ENCODE peak calls at places on chromosomes 6 and 20, in five cellular contexts. Z is fibroblast of lung; Q is adrenal gland; S is naive thymus-derived CD4-positive, alpha-beta T cell; B is K562. R is an unnamed sample. For H3K9me3, H3K4me1 and H3K27me3, the result is how much of the 10 kb centered on the place peaks cover.

GRCh38 chr6:107383705-107384104 is 75.7 kb downstream of the PDSS2 start:
- DNase-seq in Z (no peak), Q (no peak), S (no peak), B (no peak), R (no peak)

GRCh38 chr6:121691126-121691540 is 255.7 kb downstream of the GJA1 start:
- DNase-seq in Z (peak), Q (no peak), S (no peak), B (no peak), R (no peak)

GRCh38 chr6:155248021-155249001 is 15.5 kb upstream of the CLDN20 start:
- DNase-seq in Z (peak), Q (peak), S (no peak), B (peak), R (peak)

GRCh38 chr6:69789573-69789972 is 7.2 kb downstream of the LMBRD1 start:
- DNase-seq in Z (no peak), Q (no peak), S (no peak), B (no peak), R (no peak)

GRCh38 chr6:7052441-7052936 is 55.3 kb upstream of the RREB1 start:
- DNase-seq in Z (peak), Q (peak), S (peak), B (no peak), R (no peak)

GRCh38 chr6:32313964-32314363 is 57.7 kb downstream of the TSBP1 start:
- DNase-seq in Z (no peak), Q (no peak), S (no peak), B (no peak), R (no peak)

GRCh38 chr6:30042476-30042875 is 18.6 kb upstream of the POLR1H start:
- DNase-seq in Z (no peak), Q (no peak), S (no peak), B (no peak), R (no peak)

GRCh38 chr6:90459225-90459758 is 127.6 kb downstream of the MAP3K7 start:
- DNase-seq in Z (no peak), Q (no peak), S (no peak), B (peak), R (no peak)

GRCh38 chr6:5053038-5053437 is 32.1 kb upstream of the PPP1R3G start:
- DNase-seq in Z (peak), Q (no peak), S (no peak), B (no peak), R (peak)

GRCh38 chr20:55159230-55159629 is 683.8 kb downstream of the DOK5 start:
- DNase-seq in Z (peak), Q (no peak), S (no peak), B (no peak), R (no peak)

GRCh38 chr6:132961610-132962009 is 147.2 kb downstream of the RPS12 start:
- DNase-seq in Z (no peak), Q (no peak), S (no peak), B (peak), R (no peak)

DNA sequence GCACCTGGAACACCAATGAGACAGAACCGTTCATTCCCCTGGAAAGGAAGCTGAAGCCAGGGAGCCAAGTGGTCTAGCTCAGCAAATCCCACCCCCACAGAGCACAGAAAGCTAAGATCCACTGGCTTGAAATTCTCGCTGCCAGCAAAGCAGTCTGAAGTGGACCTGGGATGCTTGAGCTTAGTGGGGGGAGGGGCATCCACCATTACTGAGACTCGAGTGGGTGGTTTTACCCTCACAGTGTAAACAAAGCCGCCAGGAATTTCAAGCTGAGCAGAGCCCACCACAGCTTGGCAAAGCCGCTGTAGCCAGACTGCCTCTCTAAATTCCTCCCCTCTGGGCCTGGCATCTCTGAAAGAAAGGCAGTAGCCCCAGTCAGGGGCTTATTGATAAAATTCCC is 53.1 kb downstream of the KIF16B start:
- DNase-seq in Z (peak), Q (no peak), S (no peak), B (no peak), R (peak)
- H3K9me3 ChIP-seq in Z (under half), Q (under half), S (under half), B (under half), R (under half)

DNA sequence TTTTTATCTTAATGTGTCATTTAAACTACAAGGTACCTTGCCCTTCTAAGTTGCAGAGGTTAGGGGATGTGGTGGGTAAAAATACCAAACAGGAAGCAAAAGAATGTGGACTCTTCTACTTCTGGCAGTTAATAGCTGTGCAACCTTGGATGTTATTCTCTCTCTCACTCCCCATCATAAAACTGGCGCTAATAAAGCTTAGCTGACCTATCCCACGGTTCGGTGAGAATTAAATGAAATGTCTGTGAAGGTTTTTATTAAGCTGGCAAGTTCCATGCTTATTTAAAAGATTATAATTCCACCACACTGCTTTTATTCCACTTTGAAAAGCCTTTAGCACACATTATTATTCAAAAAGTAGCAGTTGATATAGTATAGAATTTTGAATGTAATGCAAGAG is 127.8 kb upstream of the SLC22A23 start:
- DNase-seq in Z (peak), Q (no peak), S (no peak), B (no peak), R (peak)
- H3K4me1 ChIP-seq in Z (under half), Q (under half), S (under half), B (under half), R (under half)

DNA sequence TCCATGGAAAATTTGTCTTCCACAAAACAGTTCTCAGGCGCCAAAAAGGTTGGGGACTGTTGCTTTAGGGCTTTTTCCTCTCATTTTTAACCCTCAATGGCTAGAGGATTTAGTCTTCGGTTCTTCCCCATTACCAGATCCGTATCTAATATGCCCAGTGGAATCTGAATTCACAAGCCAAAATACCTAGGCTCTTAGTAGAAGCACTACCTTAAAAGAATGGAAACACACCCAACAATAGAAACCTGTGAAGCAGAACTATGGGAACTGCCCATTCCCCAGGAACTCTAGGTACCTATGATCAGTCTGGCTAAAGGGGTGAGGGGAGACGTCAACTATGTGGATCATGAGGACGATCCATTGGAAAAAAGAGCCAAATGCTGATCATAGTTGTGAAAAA is 3.1 kb downstream of the TREML4 start:
- DNase-seq in Z (no peak), Q (no peak), S (no peak), B (no peak), R (no peak)
- H3K27me3 ChIP-seq in Z (under half), Q (under half), S (under half), B (under half), R (under half)

GRCh38 chr6:37974381-37974780 is 154.9 kb downstream of the ZFAND3 start:
- DNase-seq in Z (no peak), Q (no peak), S (no peak), B (no peak), R (no peak)

GRCh38 chr6:37971711-37972410 is 152.3 kb downstream of the ZFAND3 start:
- DNase-seq in Z (no peak), Q (no peak), S (no peak), B (no peak), R (no peak)

GRCh38 chr6:37977715-37978114 is 158.2 kb downstream of the ZFAND3 start:
- DNase-seq in Z (no peak), Q (no peak), S (no peak), B (no peak), R (no peak)

GRCh38 chr6:37972994-37973757 is 153.6 kb downstream of the ZFAND3 start:
- DNase-seq in Z (no peak), Q (no peak), S (no peak), B (no peak), R (no peak)

DNA sequence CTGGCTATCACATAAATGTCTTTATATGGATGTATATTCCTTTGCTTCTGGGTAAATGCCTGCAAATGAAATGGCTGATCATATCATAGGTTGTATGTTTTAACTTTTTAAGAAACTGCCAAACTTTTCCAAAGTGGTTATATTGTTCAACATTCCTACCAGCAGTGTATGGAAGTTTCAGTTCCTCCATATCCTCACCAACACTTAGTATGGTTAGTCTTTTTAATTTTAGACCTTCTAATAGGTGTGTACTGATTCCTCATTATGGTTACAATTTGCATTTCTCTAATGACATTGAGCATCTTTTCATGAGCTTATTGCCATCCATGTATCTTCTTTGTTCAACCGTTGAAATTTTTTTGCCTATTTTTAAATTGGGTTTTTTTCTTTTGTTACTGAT is 155.4 kb downstream of the ZFAND3 start:
- DNase-seq in Z (no peak), Q (no peak), S (no peak), B (no peak), R (no peak)
- H3K9me3 ChIP-seq in Z (under half), Q (under half), S (under half), B (under half), R (under half)

DNA sequence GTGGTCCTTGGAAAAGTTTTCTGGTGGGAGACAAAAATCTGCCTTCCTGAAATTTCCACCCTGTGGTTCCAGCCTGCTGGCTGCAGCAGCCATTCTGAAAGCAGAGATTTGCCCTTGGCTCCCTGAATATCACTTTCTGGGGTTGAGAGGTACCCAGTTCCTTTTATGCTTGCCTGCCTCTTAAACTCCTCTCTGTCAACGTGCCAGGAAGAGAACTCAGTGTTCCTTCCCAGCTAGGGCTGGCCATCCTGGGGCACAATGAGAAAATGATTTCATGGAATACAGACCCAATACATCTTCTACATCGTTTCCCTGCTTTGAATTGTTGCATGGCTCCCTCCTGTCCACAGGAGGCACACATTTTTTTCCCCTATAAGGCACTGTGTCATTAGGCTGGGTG is 1.6 kb upstream of the DSN1 start:
- DNase-seq in Z (no peak), Q (no peak), S (no peak), B (no peak), R (no peak)
- H3K4me1 ChIP-seq in Z (under half), Q (under half), S (under half), B (under half), R (under half)

GRCh38 chr20:43188861-43189613 is 669 bp downstream of the PTPRT start:
- DNase-seq in Z (no peak), Q (no peak), S (no peak), B (no peak), R (no peak)
- H3K27me3 ChIP-seq in Z (under half), Q (under half), S (under half), B (under half), R (half or more)

DNA sequence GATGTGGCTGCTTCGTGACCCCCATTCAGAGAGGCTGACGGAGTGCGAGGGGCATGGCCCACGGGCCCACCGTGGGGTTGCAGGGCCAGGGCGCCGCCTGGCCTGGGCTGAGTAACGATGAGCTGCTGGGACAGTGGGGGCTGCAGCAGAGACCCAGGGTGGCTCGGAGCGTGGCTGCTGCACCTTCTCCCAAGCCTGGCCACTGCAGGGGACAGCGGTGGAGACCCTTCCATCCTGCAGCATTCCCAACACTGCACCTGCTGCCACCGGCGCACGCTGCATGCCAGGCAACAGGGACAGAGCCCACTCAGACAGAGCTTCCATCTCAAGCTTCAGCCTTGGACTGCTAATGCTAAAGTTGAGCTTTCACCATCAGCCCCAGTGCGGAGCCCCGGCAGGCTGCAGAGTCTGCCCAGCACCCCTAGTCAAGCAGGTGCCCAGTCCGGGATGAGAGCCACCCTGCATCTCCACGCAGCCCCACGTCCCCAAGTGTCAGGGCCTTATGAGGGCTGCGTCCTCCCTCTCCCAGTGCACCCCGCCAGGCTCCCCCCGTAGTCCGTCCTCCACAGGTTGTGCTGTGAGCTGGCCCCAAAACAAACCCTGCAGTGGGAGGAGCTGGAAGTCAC is 89.4 kb upstream of the AFDN start:
- DNase-seq in Z (no peak), Q (peak), S (no peak), B (no peak), R (no peak)
- H3K9me3 ChIP-seq in Z (under half), Q (under half), S (under half), B (under half), R (under half)

DNA sequence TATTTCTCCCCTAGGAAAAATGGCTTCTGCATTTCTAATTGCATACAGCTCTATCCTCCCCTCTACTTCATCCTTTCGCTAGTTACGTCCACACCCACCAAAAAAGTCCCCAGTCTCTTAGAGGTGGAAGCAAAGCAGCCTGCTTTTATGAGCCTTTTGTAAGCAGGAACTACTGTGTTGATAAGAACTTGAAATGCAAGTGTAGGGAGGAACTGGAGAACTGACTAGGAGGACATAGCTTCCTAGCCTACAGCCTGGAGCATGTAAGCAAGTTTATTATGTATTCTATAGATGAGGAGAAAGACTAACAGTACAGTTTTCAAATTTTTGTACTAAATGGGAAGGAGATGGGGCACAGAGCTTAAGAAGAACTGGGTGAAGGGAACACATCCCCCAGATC is 10.3 kb downstream of the ARHGAP18 start:
- DNase-seq in Z (no peak), Q (no peak), S (no peak), B (no peak), R (peak)
- H3K4me1 ChIP-seq in Z (under half), Q (under half), S (under half), B (under half), R (under half)

GRCh38 chr6:41419385-41419784 is 84.0 kb downstream of the NCR2 start:
- DNase-seq in Z (no peak), Q (no peak), S (no peak), B (no peak), R (no peak)
- H3K27me3 ChIP-seq in Z (under half), Q (under half), S (under half), B (half or more), R (half or more)